ENCODE peak calls at places on chromosomes 2 and 18, in six cellular contexts. K, M, L, I, A and P are unnamed samples.

GRCh38 chr18:49495074-49495473 is 8.0 kb upstream of the C18orf32 start:
- DNase-seq in A (no peak), I (no peak), K (no peak), L (no peak), M (no peak), P (no peak)

GRCh38 chr2:221402072-221402471 is 170.0 kb downstream of the EPHA4 start:
- DNase-seq in K (peak), L (no peak), I (no peak), A (no peak), M (no peak), P (no peak)

GRCh38 chr2:217858519-217859466 is 144.0 kb downstream of the TNS1 start:
- DNase-seq in I (no peak), M (no peak), K (peak), L (no peak), A (no peak), P (no peak)

GRCh38 chr2:236577481-236578410 is 8.1 kb downstream of the ACKR3 start:
- DNase-seq in L (no peak), M (no peak), A (no peak), I (no peak), K (no peak), P (no peak)

GRCh38 chr2:36655456-36655855 is 41.1 kb upstream of the VIT start:
- DNase-seq in K (peak), I (no peak), L (no peak), M (no peak), A (no peak), P (no peak)

GRCh38 chr2:105336786-105337121 is 586 bp upstream of the C2orf49 start:
- DNase-seq in L (no peak), K (no peak), M (no peak), A (no peak), I (no peak), P (no peak)

GRCh38 chr2:166239548-166239947 is 111.7 kb upstream of the SCN1A start:
- DNase-seq in L (peak), I (no peak), M (peak), K (peak), A (no peak), P (no peak)

GRCh38 chr2:34162236-34162635 is 563.1 kb upstream of the FAM98A start:
- DNase-seq in K (no peak), M (no peak), L (no peak), A (no peak), I (no peak), P (no peak)

GRCh38 chr18:48161201-48161910 is 230.9 kb upstream of the SMAD2 start:
- DNase-seq in M (peak), A (peak), K (peak), I (peak), L (peak), P (peak)

GRCh38 chr2:64604929-64605550 is 48.7 kb downstream of the SERTAD2 start:
- DNase-seq in K (peak), I (no peak), M (no peak), A (no peak), L (peak), P (no peak)

GRCh38 chr2:134142341-134142738 is 111.5 kb upstream of the MGAT5 start:
- DNase-seq in A (no peak), L (no peak), K (no peak), M (no peak), I (no peak), P (no peak)

GRCh38 chr18:37270046-37270665 is 295.4 kb downstream of the CELF4 start:
- DNase-seq in A (peak), M (no peak), L (peak), K (peak), I (no peak), P (peak)

GRCh38 chr2:106332054-106332453 is 136.2 kb downstream of the RGPD3 start:
- DNase-seq in K (no peak), I (no peak), M (no peak), A (no peak), L (no peak), P (no peak)

GRCh38 chr2:122203523-122203922 is 448.1 kb downstream of the TSN start:
- DNase-seq in A (no peak), I (no peak), M (no peak), L (peak), K (peak), P (no peak)

GRCh38 chr2:127107622-127107999 is 657 bp upstream of the BIN1 start:
- DNase-seq in L (peak), A (no peak), I (no peak), K (no peak), M (peak), P (no peak)

GRCh38 chr2:48148841-48149240 is 242.5 kb upstream of the FBXO11 start:
- DNase-seq in L (no peak), K (no peak), M (no peak), I (no peak), A (no peak), P (no peak)

GRCh38 chr2:73516033-73516432 is 126.2 kb downstream of the NAT8 start:
- DNase-seq in K (no peak), I (no peak), L (peak), M (no peak), A (no peak), P (no peak)

GRCh38 chr2:240614391-240614790 is 10.9 kb upstream of the GPR35 start:
- DNase-seq in K (no peak), M (no peak), I (peak), L (no peak), A (no peak), P (no peak)

GRCh38 chr2:113174369-113174735 is 581 bp downstream of the PSD4 start:
- DNase-seq in A (no peak), K (no peak), I (no peak), L (no peak), M (no peak), P (peak)

GRCh38 chr2:24842081-24843050 is 49.1 kb downstream of the CENPO start:
- DNase-seq in A (no peak), L (no peak), I (peak), K (no peak), M (no peak), P (no peak)

GRCh38 chr2:241052677-241053360 is 49.3 kb downstream of the MTERF4 start:
- DNase-seq in K (no peak), L (no peak), A (no peak), I (no peak), M (no peak), P (no peak)

GRCh38 chr18:36630917-36631316 is 197.9 kb downstream of the TPGS2 start:
- DNase-seq in A (no peak), K (no peak), I (no peak), L (no peak), M (no peak), P (no peak)

GRCh38 chr2:183166210-183166609 is 42.0 kb downstream of the NUP35 start:
- DNase-seq in M (no peak), K (no peak), L (no peak), A (no peak), I (no peak), P (no peak)

GRCh38 chr18:36850527-36851201 is 21.7 kb downstream of the KIAA1328 start:
- DNase-seq in K (peak), M (no peak), L (peak), I (no peak), A (no peak), P (no peak)

GRCh38 chr2:217734999-217735398 is 267.8 kb downstream of the TNS1 start:
- DNase-seq in I (no peak), A (no peak), K (no peak), L (no peak), M (no peak), P (no peak)

GRCh38 chr2:168470188-168470879 is 14.3 kb downstream of the CERS6 start:
- DNase-seq in I (no peak), A (no peak), M (no peak), K (no peak), L (no peak), P (peak)

GRCh38 chr2:179671314-179671713 is 190.1 kb downstream of the ZNF385B start:
- DNase-seq in I (no peak), L (no peak), M (no peak), A (no peak), K (peak), P (no peak)

GRCh38 chr2:180474716-180475115 is 467.6 kb upstream of the CWC22 start:
- DNase-seq in L (no peak), K (no peak), A (no peak), M (no peak), I (no peak), P (no peak)

GRCh38 chr2:121480826-121481225 is 49.9 kb upstream of the RNU4ATAC start:
- DNase-seq in M (no peak), L (peak), A (no peak), K (peak), I (no peak), P (no peak)

GRCh38 chr18:6917082-6917481 is 187.6 kb downstream of the ARHGAP28 start:
- DNase-seq in K (no peak), A (no peak), M (no peak), I (no peak), L (peak), P (no peak)

GRCh38 chr2:150191349-150191748 is 296.1 kb downstream of the RND3 start:
- DNase-seq in K (peak), M (no peak), I (no peak), L (peak), A (no peak), P (no peak)

GRCh38 chr2:98912221-98912851 is 23.7 kb downstream of the CRACDL start:
- DNase-seq in I (no peak), L (peak), A (no peak), M (peak), K (peak), P (no peak)

GRCh38 chr18:31497711-31498449 is at the start of gene DSG2:
- DNase-seq in L (peak), K (no peak), A (peak), I (no peak), M (peak), P (peak)

GRCh38 chr18:23871410-23871809 is 143.1 kb upstream of the TTC39C start:
- DNase-seq in K (no peak), L (peak), M (no peak), A (peak), I (no peak), P (no peak)